ENCODE peak calls at places on chromosomes 12 and 14, in six cellular contexts. R is Panc1, K is psoas muscle, B is breast epithelium, L is H9, D is endothelial cell. E is an unnamed sample.
A peak's percentile ranks its signal among the peaks of the same experiment; 100 is the strongest.

GRCh38 chr12:69929125-69929524 is 104.1 kb downstream of the MYRFL start:
- DNase-seq in R (no peak), K (no peak), B (no peak), L (no peak), D (no peak), E (no peak)

GRCh38 chr12:33455096-33455495 is 15.5 kb upstream of the SYT10 start:
- DNase-seq in R (no peak), K (no peak), B (no peak), L (no peak), D (no peak), E (no peak)

GRCh38 chr14:44854114-44854513 is 107.6 kb downstream of the KLHL28 start:
- DNase-seq in R (no peak), K (no peak), B (no peak), L (no peak), D (no peak), E (no peak)

GRCh38 chr12:46303039-46303666 is 34.3 kb upstream of the SLC38A1 start:
- DNase-seq in R (peak; percentile 17), K (no peak), B (no peak), L (no peak), D (peak; percentile 36), E (peak; percentile 21)

GRCh38 chr14:95918466-95918865 is 41.8 kb downstream of the TUNAR start:
- DNase-seq in R (no peak), K (no peak), B (no peak), L (no peak), D (no peak), E (no peak)

GRCh38 chr12:53578783-53579182 is 47.4 kb downstream of the ATF7 start:
- DNase-seq in R (no peak), K (no peak), B (no peak), L (peak; percentile 41), D (no peak), E (no peak)

GRCh38 chr14:70576891-70577290 is 23.6 kb downstream of the MED6 start:
- DNase-seq in R (no peak), K (no peak), B (no peak), L (no peak), D (no peak), E (no peak)

GRCh38 chr12:34526946-34527345 is 504.6 kb downstream of the ALG10 start:
- DNase-seq in R (peak; percentile 13), K (no peak), B (no peak), L (no peak), D (no peak), E (peak; percentile 0)

GRCh38 chr14:72792051-72792788 is 101.7 kb downstream of the DPF3 start:
- DNase-seq in R (no peak), K (peak; percentile 53), B (no peak), L (peak; percentile 47), D (no peak), E (peak; percentile 4)

GRCh38 chr12:94271351-94271750 is 123.0 kb downstream of the PLXNC1 start:
- DNase-seq in R (no peak), K (no peak), B (no peak), L (no peak), D (no peak), E (no peak)

GRCh38 chr14:32007755-32008374 is 69.2 kb upstream of the ARHGAP5 start:
- DNase-seq in R (no peak), K (no peak), B (no peak), L (no peak), D (no peak), E (no peak)

GRCh38 chr14:75003250-75004027 is 718 bp downstream of the EIF2B2 start:
- DNase-seq in R (no peak), K (no peak), B (no peak), L (no peak), D (peak; percentile 7), E (no peak)

GRCh38 chr12:65891987-65892481 is 67.8 kb downstream of the HMGA2 start:
- DNase-seq in R (peak; percentile 95), K (peak; percentile 75), B (peak; percentile 56), L (no peak), D (no peak), E (peak; percentile 100)

GRCh38 chr14:55580401-55581010 is 499 bp downstream of the KTN1 start:
- DNase-seq in R (no peak), K (peak; percentile 64), B (no peak), L (peak; percentile 44), D (peak; percentile 58), E (no peak)

GRCh38 chr12:102010265-102010994 is 51.4 kb downstream of the WASHC3 start:
- DNase-seq in R (no peak), K (no peak), B (no peak), L (no peak), D (no peak), E (no peak)

GRCh38 chr14:70934502-70935134 is 27.4 kb downstream of the PCNX1 start:
- DNase-seq in R (no peak), K (no peak), B (no peak), L (no peak), D (no peak), E (peak; percentile 16)

GRCh38 chr12:95605087-95605486 is 53.8 kb upstream of the USP44 start:
- DNase-seq in R (no peak), K (no peak), B (no peak), L (no peak), D (no peak), E (peak; percentile 47)

GRCh38 chr12:12880537-12880936 is 10.8 kb upstream of the GPRC5A start:
- DNase-seq in R (no peak), K (no peak), B (no peak), L (no peak), D (no peak), E (no peak)

GRCh38 chr12:68067762-68068376 is 78.6 kb downstream of the IFNG-AS1 start:
- DNase-seq in R (no peak), K (no peak), B (no peak), L (no peak), D (no peak), E (no peak)

GRCh38 chr14:89634037-89634436 is 217.0 kb upstream of the FOXN3 start:
- DNase-seq in R (no peak), K (no peak), B (no peak), L (no peak), D (no peak), E (no peak)
- TF ChIP-seq CTCF in R (no peak), K (no peak), B (no peak), L (no peak), D (no peak), E (no peak)

GRCh38 chr12:116266631-116267349 is 10.7 kb downstream of the MED13L start:
- DNase-seq in R (no peak), K (no peak), B (no peak), L (no peak), D (no peak), E (no peak)

GRCh38 chr12:116267948-116268347 is 9.5 kb downstream of the MED13L start:
- DNase-seq in R (no peak), K (no peak), B (no peak), L (no peak), D (no peak), E (no peak)

GRCh38 chr12:116264525-116265070 is 12.9 kb downstream of the MED13L start:
- DNase-seq in R (no peak), K (no peak), B (no peak), L (no peak), D (no peak), E (no peak)

GRCh38 chr12:116265361-116266128 is 11.9 kb downstream of the MED13L start:
- DNase-seq in R (no peak), K (no peak), B (no peak), L (no peak), D (no peak), E (no peak)

GRCh38 chr12:116266220-116266619 is 11.3 kb downstream of the MED13L start:
- DNase-seq in R (no peak), K (no peak), B (no peak), L (no peak), D (no peak), E (peak; percentile 38)
- TF ChIP-seq CTCF in R (peak; percentile 56), K (peak; percentile 20), B (no peak), L (peak; percentile 49), D (no peak), E (no peak)

DNA sequence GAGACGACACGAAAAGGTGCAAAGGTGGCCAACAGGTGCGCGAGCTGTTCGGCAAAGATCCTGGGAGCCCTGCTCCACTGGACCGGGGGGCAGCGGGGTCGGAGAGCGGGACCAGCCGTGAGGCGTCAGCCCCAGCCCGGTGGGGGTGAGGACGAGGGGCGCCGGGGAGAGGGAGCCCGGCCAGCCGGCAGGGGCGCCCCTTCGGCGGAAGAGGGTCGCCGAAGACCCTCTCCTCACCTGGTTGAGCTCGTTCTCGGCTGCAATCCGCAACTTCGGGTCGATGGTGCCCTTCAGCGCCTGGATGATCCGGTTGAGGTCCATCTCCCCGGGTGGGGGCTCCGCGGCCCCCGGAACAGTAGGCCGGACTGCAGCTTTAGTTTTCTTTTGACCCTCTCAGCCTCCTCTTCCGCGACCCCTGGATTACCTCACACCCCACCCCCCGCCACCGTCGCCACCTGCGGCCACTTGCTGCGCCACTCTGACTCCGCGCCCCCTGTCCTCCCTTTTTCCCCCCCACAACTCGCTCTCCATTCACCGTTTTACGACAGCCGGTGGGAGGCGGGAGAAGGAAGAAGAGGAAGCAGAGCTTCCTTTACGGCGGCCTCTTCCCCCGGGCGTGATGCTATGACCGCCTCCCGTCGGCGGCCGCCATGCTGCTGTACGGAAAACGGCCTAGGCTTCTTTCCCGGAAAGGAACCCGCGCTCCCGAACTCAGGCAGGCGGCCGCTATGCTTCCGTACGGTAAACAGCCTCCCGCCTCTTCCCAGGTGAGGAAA is at the start of gene IPO8:
- DNase-seq in R (peak; percentile 57), K (peak; percentile 94), B (peak; percentile 88), L (peak; percentile 98), D (peak; percentile 85), E (peak; percentile 90)
- TF ChIP-seq CTCF in R (peak; percentile 73), K (peak; percentile 26), B (no peak), L (peak; percentile 57), D (peak; percentile 40), E (peak; percentile 56)

GRCh38 chr14:86652512-86652911 is 1122.6 kb downstream of the FLRT2 start:
- DNase-seq in R (no peak), K (no peak), B (no peak), L (no peak), D (no peak), E (no peak)

GRCh38 chr14:86646125-86646524 is 1116.2 kb downstream of the FLRT2 start:
- DNase-seq in R (no peak), K (no peak), B (no peak), L (no peak), D (no peak), E (no peak)

GRCh38 chr14:86641310-86641709 is 1111.4 kb downstream of the FLRT2 start:
- DNase-seq in R (no peak), K (no peak), B (no peak), L (no peak), D (no peak), E (no peak)

DNA sequence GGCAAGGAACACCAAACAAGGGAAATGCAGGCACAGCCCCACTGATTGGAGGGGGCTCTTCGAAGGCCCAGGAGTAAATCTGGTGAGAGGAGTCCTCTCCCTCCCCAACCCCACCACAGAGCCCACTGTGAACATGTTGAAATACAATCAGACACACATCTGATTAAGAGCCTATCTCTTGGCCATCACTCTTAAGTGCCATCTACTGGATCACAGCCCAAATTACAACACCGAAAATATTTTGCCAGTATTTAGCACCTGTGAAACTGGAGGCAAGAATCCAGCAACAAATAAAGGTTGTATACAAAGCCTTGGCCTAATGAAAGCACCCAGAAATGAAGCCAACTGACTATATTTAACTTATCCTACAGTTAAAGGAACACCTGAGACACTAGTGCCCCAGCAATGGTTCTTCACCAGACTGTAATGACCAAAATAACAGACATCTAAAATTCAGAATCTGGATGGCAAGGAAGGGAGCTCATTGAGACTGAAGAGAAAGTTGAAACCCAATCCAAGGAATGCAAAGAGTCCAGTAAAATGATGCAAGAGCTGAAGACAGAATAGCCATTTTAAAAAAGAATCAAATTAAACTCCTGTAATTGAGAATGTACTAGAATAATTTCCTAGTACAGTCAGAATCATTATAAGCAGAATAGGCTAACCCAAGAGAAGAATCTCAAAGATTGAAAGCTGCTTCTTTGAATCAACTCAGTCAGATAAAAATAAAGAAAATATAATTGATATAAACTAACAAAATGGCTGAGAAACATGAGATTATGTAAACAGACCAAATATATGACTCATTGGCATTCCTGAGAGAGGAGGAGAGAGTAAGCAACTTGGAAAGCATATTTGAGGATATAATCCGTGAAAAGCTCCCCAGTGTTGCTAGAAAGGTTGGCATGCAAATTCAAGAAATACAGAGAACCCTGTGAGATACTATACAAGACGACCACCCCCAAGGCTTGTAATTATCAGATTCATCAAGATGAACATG is 1117.0 kb downstream of the FLRT2 start:
- DNase-seq in R (no peak), K (no peak), B (no peak), L (no peak), D (no peak), E (peak; percentile 56)
- TF ChIP-seq CTCF in R (peak; percentile 33), K (no peak), B (no peak), L (peak; percentile 59), D (no peak), E (peak; percentile 51)

E was measured in HFFc6.